ENCODE peak calls at places on chromosomes 11 and 22, in five cellular contexts. D is mammary epithelial cell, G is gastrocnemius medialis, N is IMR-90, T is hepatocyte. E is an unnamed sample. For H3K4me1, the result is how much of the 10 kb centered on the place peaks cover.

GRCh38 chr22:43152355-43153071 is 1.2 kb downstream of the TSPO start:
- DNase-seq in D (peak), G (peak), N (peak), T (peak), E (peak)

GRCh38 chr11:101129203-101129943 is at the start of gene PGR:
- DNase-seq in D (no peak), G (no peak), N (no peak), T (peak), E (no peak)

GRCh38 chr11:10478066-10478465 is 23.0 kb downstream of the AMPD3 start:
- DNase-seq in D (no peak), G (no peak), N (no peak), T (no peak), E (no peak)

GRCh38 chr11:43282607-43283440 is 29.0 kb upstream of the API5 start:
- DNase-seq in D (peak), G (no peak), N (peak), T (peak), E (peak)

GRCh38 chr22:38416621-38417251 is 38.3 kb downstream of the KCNJ4 start:
- DNase-seq in D (no peak), G (no peak), N (no peak), T (peak), E (no peak)

GRCh38 chr11:105829084-105829483 is 193.0 kb downstream of the MSANTD4 start:
- DNase-seq in D (no peak), G (no peak), N (no peak), T (no peak), E (no peak)

GRCh38 chr11:35553831-35554230 is 28.4 kb upstream of the PAMR1 start:
- DNase-seq in D (no peak), G (no peak), N (peak), T (no peak), E (peak)

GRCh38 chr22:39332441-39333064 is 13.1 kb upstream of the RPL3 start:
- DNase-seq in D (no peak), G (no peak), N (no peak), T (no peak), E (no peak)

GRCh38 chr22:49935561-49935960 is 17.1 kb downstream of the CRELD2 start:
- DNase-seq in D (no peak), G (no peak), N (no peak), T (peak), E (no peak)

GRCh38 chr11:68327586-68328370 is 15.4 kb downstream of the LRP5 start:
- DNase-seq in D (no peak), G (no peak), N (no peak), T (no peak), E (no peak)

GRCh38 chr11:61077936-61078335 is 24.4 kb upstream of the CD5 start:
- DNase-seq in D (no peak), G (no peak), N (no peak), T (no peak), E (no peak)

GRCh38 chr11:62195945-62196344 is 5.9 kb downstream of the SCGB1D1 start:
- DNase-seq in D (no peak), G (no peak), N (no peak), T (no peak), E (no peak)

GRCh38 chr11:2779499-2779980 is 79.7 kb upstream of the KCNQ1OT1 start:
- DNase-seq in D (no peak), G (no peak), N (no peak), T (no peak), E (no peak)

GRCh38 chr11:102974552-102975280 is 19.2 kb upstream of the MMP13 start:
- DNase-seq in D (peak), G (no peak), N (peak), T (no peak), E (peak)

GRCh38 chr22:35894937-35895708 is 133.5 kb downstream of the RBFOX2 start:
- DNase-seq in D (peak), G (peak), N (peak), T (peak), E (peak)

GRCh38 chr11:10076458-10077141 is 217.4 kb downstream of the SBF2 start:
- DNase-seq in D (peak), G (peak), N (peak), T (peak), E (peak)

GRCh38 chr11:109422755-109423113 is 744 bp downstream of the C11orf87 start:
- DNase-seq in D (peak), G (no peak), N (no peak), T (no peak), E (no peak)

GRCh38 chr11:75386912-75387311 is 12.4 kb upstream of the RPS3 start:
- DNase-seq in D (no peak), G (no peak), N (no peak), T (peak), E (peak)

GRCh38 chr11:117923773-117924172 is 5.4 kb downstream of the TMPRSS13 start:
- DNase-seq in D (no peak), G (no peak), N (no peak), T (no peak), E (no peak)

GRCh38 chr22:30832407-30832987 is 136.1 kb downstream of the MORC2 start:
- DNase-seq in D (no peak), G (no peak), N (no peak), T (no peak), E (no peak)

GRCh38 chr22:38707346-38707745 is 1.6 kb downstream of the GTPBP1 start:
- DNase-seq in D (peak), G (no peak), N (peak), T (peak), E (peak)

GRCh38 chr11:93498099-93499040 is 44.8 kb downstream of the SMCO4 start:
- DNase-seq in D (no peak), G (no peak), N (peak), T (no peak), E (peak)

GRCh38 chr11:78078218-78079167 is 1.2 kb downstream of the NDUFC2 start:
- DNase-seq in D (no peak), G (no peak), N (no peak), T (no peak), E (no peak)

GRCh38 chr11:5004429-5005274 is 10.0 kb downstream of the OR51L1 start:
- DNase-seq in D (peak), G (no peak), N (peak), T (peak), E (peak)

GRCh38 chr22:31661851-31662667 is at the start of gene PISD:
- DNase-seq in D (peak), G (peak), N (peak), T (peak), E (peak)

GRCh38 chr11:57358991-57359390 is 20.8 kb downstream of the P2RX3 start:
- DNase-seq in D (no peak), G (no peak), N (no peak), T (no peak), E (no peak)

GRCh38 chr11:65780770-65781151 is at the start of gene AP5B1:
- DNase-seq in D (peak), G (peak), N (peak), T (peak), E (peak)

GRCh38 chr11:84899740-84900139 is 727.4 kb downstream of the DLG2 start:
- DNase-seq in D (no peak), G (no peak), N (peak), T (no peak), E (peak)

GRCh38 chr11:72703281-72704008 is 29.2 kb upstream of the PDE2A start:
- DNase-seq in D (no peak), G (peak), N (peak), T (peak), E (no peak)

DNA sequence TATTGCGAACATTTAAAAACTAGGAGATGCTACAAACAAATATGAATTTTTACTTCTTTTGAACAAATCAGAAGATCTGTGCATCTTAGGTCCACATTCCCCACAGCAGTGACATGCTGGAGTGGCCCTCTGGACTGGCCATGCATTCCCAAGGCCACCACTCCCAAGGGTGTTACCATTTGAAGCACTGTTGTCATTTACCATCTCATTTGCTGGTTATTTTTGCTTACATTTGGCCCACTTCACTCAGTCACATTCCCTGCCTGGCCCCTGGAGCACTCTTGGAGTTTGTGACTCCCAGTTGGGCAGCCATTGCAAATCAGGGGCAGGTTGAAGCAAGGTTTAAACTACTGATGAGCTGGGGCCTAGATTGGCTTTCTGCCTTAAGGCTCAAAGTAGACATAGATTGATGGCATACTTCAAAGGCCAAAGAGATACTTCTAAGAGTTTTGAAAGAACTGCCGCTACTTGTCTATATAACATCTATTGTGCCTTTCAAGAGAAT is 8.5 kb upstream of the ZNRF3 start:
- DNase-seq in D (no peak), G (no peak), N (no peak), T (no peak), E (no peak)
- H3K4me1 ChIP-seq in D (under half), G (under half), N (under half), T (under half), E (under half)

GRCh38 chr11:58578136-58578634 is 678 bp upstream of the ZFP91 start:
- DNase-seq in D (peak), G (peak), N (peak), T (peak), E (peak)
- H3K4me1 ChIP-seq in D (under half), G (half or more), N (under half), T (under half), E (half or more)

DNA sequence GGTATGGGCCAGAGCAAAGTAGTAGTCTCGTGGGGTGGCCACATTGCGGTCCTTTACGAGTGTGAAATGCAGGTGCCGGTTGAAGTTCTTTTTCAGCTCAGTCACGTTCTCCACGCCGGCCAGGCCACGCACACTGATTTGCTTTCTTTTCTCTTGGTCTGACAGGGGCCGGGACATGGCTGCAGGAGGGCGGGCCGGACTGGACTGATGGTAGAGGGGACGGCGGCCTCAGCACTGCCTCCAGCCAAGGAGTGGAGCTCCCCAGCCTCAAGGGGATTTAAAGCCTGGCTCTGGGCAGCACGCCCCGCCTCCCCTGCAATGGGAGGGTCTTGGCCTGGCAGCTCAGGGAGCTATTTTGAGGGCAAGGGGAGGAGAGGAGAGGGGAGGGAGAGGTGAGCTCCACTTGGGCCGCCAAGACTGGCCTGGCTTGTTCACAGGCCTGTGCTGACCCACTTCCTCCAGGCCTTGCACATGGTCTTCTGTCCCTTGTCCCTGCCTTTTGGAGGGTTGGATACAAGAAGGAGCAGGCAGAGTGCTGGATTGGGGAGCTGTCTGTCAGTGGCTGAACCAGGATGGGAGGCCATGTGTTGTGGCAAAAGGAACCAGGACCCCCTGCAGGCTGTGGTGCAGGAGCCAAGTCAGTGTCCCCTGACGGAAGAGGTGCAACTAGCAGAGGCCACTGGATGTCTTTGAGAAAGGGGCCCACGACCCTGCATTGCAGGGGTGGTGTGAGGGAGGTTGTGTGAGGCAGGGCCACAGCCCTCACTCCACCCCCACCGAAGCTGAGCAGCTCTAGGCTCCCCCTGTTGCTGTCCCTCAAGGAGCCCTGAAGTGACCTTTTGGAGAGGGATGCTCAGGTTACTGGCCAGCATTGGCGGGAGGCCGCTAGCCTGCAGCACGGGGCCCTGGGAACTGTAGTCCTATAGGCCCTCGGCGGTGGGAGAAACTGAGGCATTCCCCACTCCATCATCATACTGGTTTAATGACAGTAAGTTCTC is at the start of gene PYGM:
- DNase-seq in D (no peak), G (peak), N (no peak), T (peak), E (peak)
- H3K4me1 ChIP-seq in D (under half), G (half or more), N (under half), T (under half), E (under half)

GRCh38 chr22:41480397-41480735 is 11.4 kb downstream of the ACO2 start:
- DNase-seq in D (no peak), G (no peak), N (peak), T (peak), E (no peak)
- H3K4me1 ChIP-seq in D (under half), G (half or more), N (under half), T (under half), E (under half)

GRCh38 chr22:45424241-45424731 is 10.8 kb downstream of the RIBC2 start:
- DNase-seq in D (no peak), G (peak), N (no peak), T (no peak), E (no peak)

GRCh38 chr22:45421349-45422057 is 8.0 kb downstream of the RIBC2 start:
- DNase-seq in D (no peak), G (no peak), N (no peak), T (no peak), E (no peak)

GRCh38 chr22:45422237-45422983 is 8.9 kb downstream of the RIBC2 start:
- DNase-seq in D (no peak), G (no peak), N (no peak), T (no peak), E (no peak)

GRCh38 chr22:45425101-45425500 is 11.6 kb downstream of the RIBC2 start:
- DNase-seq in D (no peak), G (no peak), N (peak), T (peak), E (no peak)

GRCh38 chr22:45423524-45423923 is 10.0 kb downstream of the RIBC2 start:
- DNase-seq in D (no peak), G (no peak), N (no peak), T (no peak), E (no peak)
- H3K4me1 ChIP-seq in D (under half), G (under half), N (under half), T (under half), E (under half)

E was measured in PC-3.